ENCODE peak calls at places on chromosomes 6 and 20, in seven cellular contexts. One of them, this sample, is unnamed.

GRCh38 chr6:111861321-111861938 is 11.8 kb downstream of the FYN start:
- DNase-seq in A673: no peak
- DNase-seq in Caco-2: no peak
- DNase-seq in transverse colon: no peak
- DNase-seq in AG04450: no peak
- DNase-seq in heart left ventricle: no peak
- DNase-seq in A549: no peak
- DNase-seq in this sample: no peak

GRCh38 chr20:33387177-33387576 is 14.1 kb downstream of the CDK5RAP1 start:
- DNase-seq in A673: no peak
- DNase-seq in Caco-2: peak; percentile 45
- DNase-seq in transverse colon: no peak
- DNase-seq in AG04450: no peak
- DNase-seq in heart left ventricle: peak; percentile 80
- DNase-seq in A549: peak; percentile 62
- DNase-seq in this sample: peak; percentile 63

GRCh38 chr6:137890983-137891537 is 24.0 kb downstream of the TNFAIP3 start:
- DNase-seq in A673: no peak
- DNase-seq in Caco-2: no peak
- DNase-seq in transverse colon: no peak
- DNase-seq in AG04450: no peak
- DNase-seq in heart left ventricle: no peak
- DNase-seq in A549: no peak
- DNase-seq in this sample: no peak

GRCh38 chr6:131281471-131282270 is 146.4 kb downstream of the AKAP7 start:
- DNase-seq in A673: peak; percentile 88
- DNase-seq in Caco-2: no peak
- DNase-seq in transverse colon: peak; percentile 41
- DNase-seq in AG04450: no peak
- DNase-seq in heart left ventricle: peak; percentile 38
- DNase-seq in A549: no peak
- DNase-seq in this sample: peak; percentile 21

GRCh38 chr6:134956676-134957075 is 6.8 kb upstream of the ALDH8A1 start:
- DNase-seq in A673: no peak
- DNase-seq in Caco-2: no peak
- DNase-seq in transverse colon: no peak
- DNase-seq in AG04450: no peak
- DNase-seq in heart left ventricle: no peak
- DNase-seq in A549: no peak
- DNase-seq in this sample: no peak

GRCh38 chr6:139538366-139538765 is 163.9 kb upstream of the CITED2 start:
- DNase-seq in A673: no peak
- DNase-seq in Caco-2: no peak
- DNase-seq in transverse colon: no peak
- DNase-seq in AG04450: no peak
- DNase-seq in heart left ventricle: no peak
- DNase-seq in A549: no peak
- DNase-seq in this sample: no peak

GRCh38 chr20:35978041-35978513 is 9.7 kb downstream of the CNBD2 start:
- DNase-seq in A673: no peak
- DNase-seq in Caco-2: no peak
- DNase-seq in transverse colon: no peak
- DNase-seq in AG04450: no peak
- DNase-seq in heart left ventricle: no peak
- DNase-seq in A549: no peak
- DNase-seq in this sample: no peak

GRCh38 chr6:53986165-53986720 is 125.0 kb upstream of the MLIP start:
- DNase-seq in A673: peak; percentile 84
- DNase-seq in Caco-2: peak; percentile 46
- DNase-seq in transverse colon: peak; percentile 53
- DNase-seq in AG04450: peak; percentile 39
- DNase-seq in heart left ventricle: peak; percentile 44
- DNase-seq in A549: peak; percentile 10
- DNase-seq in this sample: peak; percentile 43

GRCh38 chr6:26104457-26105108 is 17.4 kb downstream of the HFE start:
- DNase-seq in A673: peak; percentile 41
- DNase-seq in Caco-2: peak; percentile 87
- DNase-seq in transverse colon: peak; percentile 43
- DNase-seq in AG04450: no peak
- DNase-seq in heart left ventricle: no peak
- DNase-seq in A549: no peak
- DNase-seq in this sample: no peak

GRCh38 chr6:109660526-109660925 is 30.5 kb downstream of the AK9 start:
- DNase-seq in A673: no peak
- DNase-seq in Caco-2: no peak
- DNase-seq in transverse colon: no peak
- DNase-seq in AG04450: no peak
- DNase-seq in heart left ventricle: no peak
- DNase-seq in A549: no peak
- DNase-seq in this sample: no peak

GRCh38 chr6:13256614-13257013 is 71.7 kb downstream of the TBC1D7 start:
- DNase-seq in A673: no peak
- DNase-seq in Caco-2: no peak
- DNase-seq in transverse colon: no peak
- DNase-seq in AG04450: no peak
- DNase-seq in heart left ventricle: no peak
- DNase-seq in A549: no peak
- DNase-seq in this sample: no peak

GRCh38 chr6:31465185-31465536 is 32.8 kb upstream of the MICB start:
- DNase-seq in A673: no peak
- DNase-seq in Caco-2: no peak
- DNase-seq in transverse colon: no peak
- DNase-seq in AG04450: no peak
- DNase-seq in heart left ventricle: no peak
- DNase-seq in A549: no peak
- DNase-seq in this sample: no peak

GRCh38 chr6:7815716-7816115 is 89.8 kb downstream of the BMP6 start:
- DNase-seq in A673: no peak
- DNase-seq in Caco-2: no peak
- DNase-seq in transverse colon: no peak
- DNase-seq in AG04450: no peak
- DNase-seq in heart left ventricle: no peak
- DNase-seq in A549: no peak
- DNase-seq in this sample: no peak

GRCh38 chr6:52900536-52900935 is 9.0 kb downstream of the GSTA3 start:
- DNase-seq in A673: no peak
- DNase-seq in Caco-2: no peak
- DNase-seq in transverse colon: no peak
- DNase-seq in AG04450: no peak
- DNase-seq in heart left ventricle: no peak
- DNase-seq in A549: no peak
- DNase-seq in this sample: no peak

GRCh38 chr6:27237089-27237723 is 10.3 kb upstream of the PRSS16 start:
- DNase-seq in A673: peak; percentile 75
- DNase-seq in Caco-2: no peak
- DNase-seq in transverse colon: no peak
- DNase-seq in AG04450: no peak
- DNase-seq in heart left ventricle: no peak
- DNase-seq in A549: no peak
- DNase-seq in this sample: no peak

GRCh38 chr6:117130125-117130524 is 135.2 kb upstream of the VGLL2 start:
- DNase-seq in A673: no peak
- DNase-seq in Caco-2: no peak
- DNase-seq in transverse colon: no peak
- DNase-seq in AG04450: no peak
- DNase-seq in heart left ventricle: no peak
- DNase-seq in A549: no peak
- DNase-seq in this sample: no peak

GRCh38 chr20:57205625-57206219 is 60.7 kb downstream of the BMP7 start:
- DNase-seq in A673: no peak
- DNase-seq in Caco-2: no peak
- DNase-seq in transverse colon: no peak
- DNase-seq in AG04450: no peak
- DNase-seq in heart left ventricle: no peak
- DNase-seq in A549: peak; percentile 40
- DNase-seq in this sample: no peak

GRCh38 chr6:158708239-158708638 is 58.4 kb downstream of the SYTL3 start:
- DNase-seq in A673: no peak
- DNase-seq in Caco-2: no peak
- DNase-seq in transverse colon: no peak
- DNase-seq in AG04450: no peak
- DNase-seq in heart left ventricle: peak; percentile 76
- DNase-seq in A549: no peak
- DNase-seq in this sample: no peak

GRCh38 chr6:35149891-35150566 is 8.9 kb upstream of the TCP11 start:
- DNase-seq in A673: no peak
- DNase-seq in Caco-2: no peak
- DNase-seq in transverse colon: no peak
- DNase-seq in AG04450: no peak
- DNase-seq in heart left ventricle: no peak
- DNase-seq in A549: no peak
- DNase-seq in this sample: no peak

GRCh38 chr6:18391018-18391417 is 3.9 kb downstream of the RNF144B start:
- DNase-seq in A673: no peak
- DNase-seq in Caco-2: no peak
- DNase-seq in transverse colon: no peak
- DNase-seq in AG04450: no peak
- DNase-seq in heart left ventricle: no peak
- DNase-seq in A549: no peak
- DNase-seq in this sample: no peak

GRCh38 chr6:45115696-45116095 is 212.4 kb upstream of the RUNX2 start:
- DNase-seq in A673: no peak
- DNase-seq in Caco-2: no peak
- DNase-seq in transverse colon: no peak
- DNase-seq in AG04450: no peak
- DNase-seq in heart left ventricle: no peak
- DNase-seq in A549: no peak
- DNase-seq in this sample: no peak

GRCh38 chr6:28543671-28544131 is 18.0 kb downstream of the GPX5 start:
- DNase-seq in A673: no peak
- DNase-seq in Caco-2: no peak
- DNase-seq in transverse colon: no peak
- DNase-seq in AG04450: no peak
- DNase-seq in heart left ventricle: no peak
- DNase-seq in A549: no peak
- DNase-seq in this sample: no peak

GRCh38 chr6:115908906-115909559 is 151.7 kb downstream of the FRK start:
- DNase-seq in A673: no peak
- DNase-seq in Caco-2: no peak
- DNase-seq in transverse colon: no peak
- DNase-seq in AG04450: no peak
- DNase-seq in heart left ventricle: no peak
- DNase-seq in A549: no peak
- DNase-seq in this sample: no peak

GRCh38 chr20:31260326-31260932 is 3.0 kb downstream of the DEFB115 start:
- DNase-seq in A673: peak; percentile 43
- DNase-seq in Caco-2: peak; percentile 63
- DNase-seq in transverse colon: no peak
- DNase-seq in AG04450: no peak
- DNase-seq in heart left ventricle: no peak
- DNase-seq in A549: peak; percentile 22
- DNase-seq in this sample: no peak

GRCh38 chr20:31256959-31257358 is 505 bp upstream of the DEFB115 start:
- DNase-seq in A673: no peak
- DNase-seq in Caco-2: no peak
- DNase-seq in transverse colon: no peak
- DNase-seq in AG04450: no peak
- DNase-seq in heart left ventricle: no peak
- DNase-seq in A549: no peak
- DNase-seq in this sample: no peak

GRCh38 chr20:31257364-31257763 is at the start of gene DEFB115:
- DNase-seq in A673: no peak
- DNase-seq in Caco-2: no peak
- DNase-seq in transverse colon: no peak
- DNase-seq in AG04450: no peak
- DNase-seq in heart left ventricle: no peak
- DNase-seq in A549: no peak
- DNase-seq in this sample: no peak
- H3K9me3 ChIP-seq in A673: no peaks in the 10 kb centered on the region
- H3K9me3 ChIP-seq in Caco-2: no peaks in the 10 kb centered on the region
- H3K9me3 ChIP-seq in transverse colon: peaks cover 5% of the 10 kb centered on the region
- H3K9me3 ChIP-seq in AG04450: peaks cover 17% of the 10 kb centered on the region
- H3K9me3 ChIP-seq in heart left ventricle: no peaks in the 10 kb centered on the region
- H3K9me3 ChIP-seq in A549: no peaks in the 10 kb centered on the region
- H3K9me3 ChIP-seq in this sample: no peaks in the 10 kb centered on the region

DNA sequence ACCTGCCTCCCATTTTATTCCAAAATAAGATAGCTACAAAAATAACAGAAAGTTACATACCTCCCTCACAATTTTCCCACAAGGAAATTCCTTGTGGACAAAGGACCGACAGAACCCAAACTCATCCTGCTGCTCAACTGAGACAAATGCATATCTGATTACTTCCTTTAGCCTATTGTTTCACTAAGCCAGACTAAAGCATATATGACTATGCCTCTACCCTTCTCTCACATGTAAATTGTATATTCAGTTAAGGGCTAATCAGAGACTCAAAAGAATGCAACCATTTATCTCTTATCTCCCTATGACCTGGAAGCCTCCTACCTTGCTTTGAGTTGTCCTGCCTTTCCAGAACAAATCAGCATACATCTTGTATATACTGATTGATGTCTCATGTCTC is 72.1 kb downstream of the MANEA start:
- DNase-seq in A673: no peak
- DNase-seq in Caco-2: no peak
- DNase-seq in transverse colon: no peak
- DNase-seq in AG04450: no peak
- DNase-seq in heart left ventricle: no peak
- DNase-seq in A549: no peak
- DNase-seq in this sample: no peak
- H3K9me3 ChIP-seq in A673: no peaks in the 10 kb centered on the region
- H3K9me3 ChIP-seq in Caco-2: no peaks in the 10 kb centered on the region
- H3K9me3 ChIP-seq in transverse colon: no peaks in the 10 kb centered on the region
- H3K9me3 ChIP-seq in AG04450: no peaks in the 10 kb centered on the region
- H3K9me3 ChIP-seq in heart left ventricle: peaks cover under 1% of the 10 kb centered on the region
- H3K9me3 ChIP-seq in A549: no peaks in the 10 kb centered on the region
- H3K9me3 ChIP-seq in this sample: no peaks in the 10 kb centered on the region

GRCh38 chr6:164275773-164276172 is 861.3 kb downstream of the QKI start:
- DNase-seq in A673: no peak
- DNase-seq in Caco-2: no peak
- DNase-seq in transverse colon: no peak
- DNase-seq in AG04450: no peak
- DNase-seq in heart left ventricle: no peak
- DNase-seq in A549: no peak
- DNase-seq in this sample: no peak
- H3K9me3 ChIP-seq in A673: no peaks in the 10 kb centered on the region
- H3K9me3 ChIP-seq in Caco-2: no peaks in the 10 kb centered on the region
- H3K9me3 ChIP-seq in transverse colon: no peaks in the 10 kb centered on the region
- H3K9me3 ChIP-seq in AG04450: peaks cover 42% of the 10 kb centered on the region
- H3K9me3 ChIP-seq in heart left ventricle: peaks cover 6% of the 10 kb centered on the region
- H3K9me3 ChIP-seq in A549: no peaks in the 10 kb centered on the region
- H3K9me3 ChIP-seq in this sample: no peaks in the 10 kb centered on the region

GRCh38 chr20:29742699-29743100 is 1514.8 kb upstream of the DEFB115 start:
- DNase-seq in A673: no peak
- DNase-seq in Caco-2: no peak
- DNase-seq in transverse colon: no peak
- DNase-seq in AG04450: no peak
- DNase-seq in heart left ventricle: no peak
- DNase-seq in A549: no peak
- DNase-seq in this sample: no peak

GRCh38 chr20:29740951-29741593 is 1516.4 kb upstream of the DEFB115 start:
- DNase-seq in A673: no peak
- DNase-seq in Caco-2: peak; percentile 35
- DNase-seq in transverse colon: no peak
- DNase-seq in AG04450: no peak
- DNase-seq in heart left ventricle: no peak
- DNase-seq in A549: no peak
- DNase-seq in this sample: no peak

GRCh38 chr20:29741894-29742698 is 1515.4 kb upstream of the DEFB115 start:
- DNase-seq in A673: no peak
- DNase-seq in Caco-2: peak; percentile 35
- DNase-seq in transverse colon: no peak
- DNase-seq in AG04450: no peak
- DNase-seq in heart left ventricle: no peak
- DNase-seq in A549: no peak
- DNase-seq in this sample: no peak

GRCh38 chr20:29740601-29740950 is 1516.9 kb upstream of the DEFB115 start:
- DNase-seq in A673: no peak
- DNase-seq in Caco-2: no peak
- DNase-seq in transverse colon: no peak
- DNase-seq in AG04450: no peak
- DNase-seq in heart left ventricle: no peak
- DNase-seq in A549: no peak
- DNase-seq in this sample: no peak

GRCh38 chr20:29741594-29741893 is 1515.9 kb upstream of the DEFB115 start:
- DNase-seq in A673: no peak
- DNase-seq in Caco-2: no peak
- DNase-seq in transverse colon: no peak
- DNase-seq in AG04450: no peak
- DNase-seq in heart left ventricle: no peak
- DNase-seq in A549: no peak
- DNase-seq in this sample: no peak
- H3K9me3 ChIP-seq in A673: peaks cover 23% of the 10 kb centered on the region
- H3K9me3 ChIP-seq in Caco-2: peaks cover 51% of the 10 kb centered on the region
- H3K9me3 ChIP-seq in transverse colon: peaks cover 39% of the 10 kb centered on the region
- H3K9me3 ChIP-seq in AG04450: peaks cover 53% of the 10 kb centered on the region
- H3K9me3 ChIP-seq in heart left ventricle: peaks cover 22% of the 10 kb centered on the region
- H3K9me3 ChIP-seq in A549: no peaks in the 10 kb centered on the region
- H3K9me3 ChIP-seq in this sample: peaks cover 3% of the 10 kb centered on the region

This sample was measured in gastrocnemius medialis.